ENCODE peak calls at places on chromosomes 16 and 17, in eight cellular contexts. A is activated CD4-positive, alpha-beta T cell treated with anti-CD3 and anti-CD28 coated beads, Interleukin-2, amount 50 U/mL, for 1 hour; Q is stimulated activated CD4-positive, alpha-beta T cell treated with anti-CD3 and anti-CD28 coated beads, Interleukin-1b, Interleukin-23, amount 100 ng/mL, for 4 hours; L is neural crest cell; Y is cardiac fibroblast; J is HT1080; F is brain microvascular endothelial cell; R is LHCN-M2. D is an unnamed sample.

GRCh38 chr16:75116081-75116910 is at the start of gene LDHD:
- DNase-seq in A (no peak), Q (no peak), L (no peak), Y (peak; percentile 61), J (no peak), F (peak; percentile 41), R (no peak), D (peak; percentile 86)

GRCh38 chr17:76558210-76559095 is 18.6 kb downstream of the PRCD start:
- DNase-seq in A (no peak), Q (no peak), L (no peak), Y (no peak), J (no peak), F (no peak), R (peak; percentile 44), D (peak; percentile 73)

GRCh38 chr17:80456465-80457235 is 19.8 kb downstream of the NPTX1 start:
- DNase-seq in A (no peak), Q (no peak), L (no peak), Y (peak; percentile 61), J (no peak), F (no peak), R (peak; percentile 85), D (no peak)

GRCh38 chr17:59487161-59487873 is 78.1 kb upstream of the DHX40 start:
- DNase-seq in A (no peak), Q (no peak), L (no peak), Y (no peak), J (no peak), F (no peak), R (peak; percentile 20), D (no peak)

GRCh38 chr16:86533942-86534341 is 21.1 kb downstream of the MTHFSD start:
- DNase-seq in A (no peak), Q (no peak), L (no peak), Y (no peak), J (no peak), F (no peak), R (no peak), D (no peak)

GRCh38 chr17:58960068-58960467 is 146.6 kb downstream of the TRIM37 start:
- DNase-seq in A (no peak), Q (no peak), L (no peak), Y (peak; percentile 67), J (peak; percentile 58), F (peak; percentile 68), R (peak; percentile 66), D (peak; percentile 61)

GRCh38 chr17:40463122-40463550 is 19.9 kb downstream of the IGFBP4 start:
- DNase-seq in A (no peak), Q (no peak), L (no peak), Y (peak; percentile 62), J (no peak), F (no peak), R (no peak), D (no peak)

GRCh38 chr17:81737947-81738800 is 26.1 kb downstream of the SLC25A10 start:
- DNase-seq in A (no peak), Q (no peak), L (no peak), Y (no peak), J (no peak), F (no peak), R (no peak), D (no peak)

GRCh38 chr16:88999457-89000206 is 22.6 kb upstream of the CBFA2T3 start:
- DNase-seq in A (peak; percentile 6), Q (peak; percentile 18), L (no peak), Y (peak; percentile 7), J (no peak), F (no peak), R (no peak), D (no peak)

GRCh38 chr17:199806-200603 is 18.6 kb upstream of the DOC2B start:
- DNase-seq in A (no peak), Q (no peak), L (no peak), Y (peak; percentile 10), J (no peak), F (no peak), R (no peak), D (no peak)

GRCh38 chr17:77206557-77206956 is 65.8 kb downstream of the SEC14L1 start:
- DNase-seq in A (no peak), Q (no peak), L (no peak), Y (peak; percentile 19), J (peak; percentile 28), F (no peak), R (no peak), D (no peak)

GRCh38 chr16:1533443-1533951 is at the start of gene TMEM204:
- DNase-seq in A (peak; percentile 41), Q (no peak), L (no peak), Y (peak; percentile 86), J (peak; percentile 92), F (peak; percentile 46), R (no peak), D (no peak)

GRCh38 chr16:70701036-70701435 is 15.2 kb upstream of the MTSS2 start:
- DNase-seq in A (no peak), Q (no peak), L (no peak), Y (no peak), J (no peak), F (no peak), R (peak; percentile 87), D (no peak)

GRCh38 chr16:346587-346986 is 5.9 kb downstream of the AXIN1 start:
- DNase-seq in A (no peak), Q (no peak), L (no peak), Y (peak; percentile 8), J (no peak), F (no peak), R (no peak), D (no peak)

GRCh38 chr16:72921620-72922019 is 126.3 kb downstream of the ZFHX3 start:
- DNase-seq in A (no peak), Q (no peak), L (peak; percentile 30), Y (peak; percentile 79), J (no peak), F (peak; percentile 72), R (no peak), D (no peak)

GRCh38 chr17:16911141-16911937 is 60.6 kb downstream of the TNFRSF13B start:
- DNase-seq in A (peak; percentile 20), Q (no peak), L (peak; percentile 25), Y (peak; percentile 8), J (no peak), F (no peak), R (no peak), D (no peak)

GRCh38 chr17:45852535-45853297 is 8.0 kb downstream of the SPPL2C start:
- DNase-seq in A (peak; percentile 62), Q (peak; percentile 49), L (peak; percentile 74), Y (peak; percentile 68), J (peak; percentile 24), F (peak; percentile 47), R (peak; percentile 40), D (peak; percentile 64)

GRCh38 chr17:57420674-57421392 is 164.5 kb downstream of the MSI2 start:
- DNase-seq in A (no peak), Q (no peak), L (no peak), Y (no peak), J (no peak), F (no peak), R (no peak), D (no peak)

GRCh38 chr17:49393491-49394255 is 21.0 kb downstream of the PHB1 start:
- DNase-seq in A (no peak), Q (no peak), L (no peak), Y (peak; percentile 31), J (no peak), F (no peak), R (no peak), D (no peak)

GRCh38 chr16:10880609-10881452 is 3.8 kb downstream of the CIITA start:
- DNase-seq in A (no peak), Q (no peak), L (no peak), Y (no peak), J (no peak), F (no peak), R (no peak), D (no peak)

GRCh38 chr17:75908201-75908600 is 3.5 kb upstream of the MRPL38 start:
- DNase-seq in A (no peak), Q (no peak), L (no peak), Y (no peak), J (no peak), F (no peak), R (no peak), D (no peak)

GRCh38 chr16:15854906-15855703 is 1.7 kb downstream of the MYH11 start:
- DNase-seq in A (no peak), Q (no peak), L (no peak), Y (no peak), J (no peak), F (no peak), R (no peak), D (no peak)

GRCh38 chr16:30715777-30716445 is 16.9 kb downstream of the SRCAP start:
- DNase-seq in A (peak; percentile 25), Q (no peak), L (no peak), Y (peak; percentile 26), J (peak; percentile 46), F (peak; percentile 84), R (peak; percentile 45), D (no peak)

GRCh38 chr17:29682054-29682453 is 59.3 kb upstream of the CORO6 start:
- DNase-seq in A (no peak), Q (no peak), L (no peak), Y (no peak), J (no peak), F (no peak), R (peak; percentile 37), D (peak; percentile 7)

GRCh38 chr16:50644730-50645129 is 36.4 kb downstream of the SNX20 start:
- DNase-seq in A (peak; percentile 42), Q (no peak), L (no peak), Y (peak; percentile 63), J (peak; percentile 21), F (peak; percentile 6), R (no peak), D (peak; percentile 32)

GRCh38 chr16:85465328-85466307 is 147.5 kb upstream of the GSE1 start:
- DNase-seq in A (no peak), Q (no peak), L (no peak), Y (peak; percentile 64), J (no peak), F (no peak), R (peak; percentile 59), D (peak; percentile 7)

GRCh38 chr16:11190585-11191565 is 65.1 kb downstream of the SOCS1 start:
- DNase-seq in A (no peak), Q (no peak), L (no peak), Y (no peak), J (peak; percentile 29), F (peak; percentile 45), R (peak; percentile 35), D (peak; percentile 26)

GRCh38 chr16:70553645-70554044 is 30.0 kb downstream of the SF3B3 start:
- DNase-seq in A (no peak), Q (no peak), L (no peak), Y (peak; percentile 73), J (no peak), F (peak; percentile 58), R (peak; percentile 78), D (no peak)

D was measured in RKO.